ENCODE peak calls at places on chromosomes 12 and 14, in nine cellular contexts. Q is activated CD4-positive, alpha-beta memory T cell treated with anti-CD3 and anti-CD28 coated beads for 36 hours; U is tibial artery; X is NAMALWA; D is kidney glomerular epithelial cell; B is SK-MEL-5; N is HEK293T; V is AG08395; O is NCI-H2171 treated with DMSO at 0.1 percent for 48 hours. F is an unnamed sample.

GRCh38 chr12:115599251-115599811 is 678.2 kb downstream of the MED13L start:
- DNase-seq in Q (no peak), U (no peak), X (no peak), D (no peak), B (no peak), N (no peak), V (peak), O (no peak), F (peak)

GRCh38 chr12:114746297-114747074 is 62.5 kb upstream of the TBX3 start:
- DNase-seq in Q (no peak), U (no peak), X (no peak), D (no peak), B (no peak), N (no peak), V (peak), O (no peak), F (no peak)

GRCh38 chr14:44462372-44462771 is 44.7 kb downstream of the FSCB start:
- DNase-seq in Q (no peak), U (no peak), X (no peak), D (no peak), B (no peak), N (no peak), V (no peak), O (no peak), F (no peak)

GRCh38 chr12:93804392-93805179 is 127.4 kb downstream of the CRADD start:
- DNase-seq in Q (no peak), U (no peak), X (no peak), D (peak), B (no peak), N (no peak), V (peak), O (no peak), F (no peak)

GRCh38 chr14:78075033-78075432 is 95.1 kb upstream of the NRXN3 start:
- DNase-seq in Q (no peak), U (no peak), X (no peak), D (no peak), B (no peak), N (no peak), V (no peak), O (no peak), F (no peak)

GRCh38 chr12:127162902-127163301 is 1104.1 kb upstream of the TMEM132C start:
- DNase-seq in Q (peak), U (no peak), X (no peak), D (peak), B (no peak), N (no peak), V (peak), O (no peak), F (no peak)

GRCh38 chr14:92959189-92959531 is 36.2 kb downstream of the CHGA start:
- DNase-seq in Q (no peak), U (no peak), X (no peak), D (no peak), B (no peak), N (no peak), V (no peak), O (peak), F (no peak)

GRCh38 chr12:107092669-107093546 is 441 bp downstream of the CRY1 start:
- DNase-seq in Q (peak), U (no peak), X (no peak), D (peak), B (no peak), N (peak), V (no peak), O (peak), F (peak)

GRCh38 chr14:103549361-103550311 is 12.8 kb downstream of the BAG5 start:
- DNase-seq in Q (no peak), U (peak), X (no peak), D (no peak), B (peak), N (no peak), V (no peak), O (no peak), F (no peak)

GRCh38 chr12:26863515-26863914 is 30.5 kb upstream of the ITPR2 start:
- DNase-seq in Q (no peak), U (no peak), X (peak), D (no peak), B (peak), N (no peak), V (no peak), O (no peak), F (no peak)

GRCh38 chr12:104490221-104490620 is 33.5 kb downstream of the CHST11 start:
- DNase-seq in Q (no peak), U (no peak), X (no peak), D (no peak), B (no peak), N (no peak), V (no peak), O (no peak), F (no peak)

GRCh38 chr12:117189725-117190209 is 503 bp downstream of the FBXO21 start:
- DNase-seq in Q (peak), U (peak), X (peak), D (no peak), B (no peak), N (peak), V (peak), O (peak), F (peak)

GRCh38 chr12:53929527-53929926 is 9.1 kb upstream of the HOXC13 start:
- DNase-seq in Q (no peak), U (no peak), X (no peak), D (no peak), B (no peak), N (no peak), V (no peak), O (no peak), F (no peak)

GRCh38 chr12:132789099-132789471 is 27.5 kb upstream of the ANKLE2 start:
- DNase-seq in Q (no peak), U (no peak), X (no peak), D (no peak), B (no peak), N (no peak), V (no peak), O (no peak), F (no peak)

GRCh38 chr14:38089123-38089522 is 118.6 kb upstream of the SSTR1 start:
- DNase-seq in Q (no peak), U (no peak), X (no peak), D (no peak), B (no peak), N (no peak), V (no peak), O (no peak), F (no peak)

GRCh38 chr12:3493225-3494049 is 2.4 kb downstream of the PRMT8 start:
- DNase-seq in Q (no peak), U (no peak), X (no peak), D (no peak), B (no peak), N (no peak), V (no peak), O (peak), F (no peak)

GRCh38 chr14:63896278-63896720 is 43.5 kb downstream of the SYNE2 start:
- DNase-seq in Q (no peak), U (peak), X (no peak), D (peak), B (peak), N (no peak), V (peak), O (no peak), F (no peak)

GRCh38 chr14:91975763-91976162 is 28.3 kb upstream of the FBLN5 start:
- DNase-seq in Q (no peak), U (no peak), X (no peak), D (no peak), B (no peak), N (no peak), V (no peak), O (no peak), F (no peak)

GRCh38 chr12:132506730-132507538 is 17.0 kb downstream of the FBRSL1 start:
- DNase-seq in Q (peak), U (peak), X (no peak), D (peak), B (peak), N (peak), V (peak), O (peak), F (no peak)

GRCh38 chr14:99523661-99524050 is 42.4 kb downstream of the CCNK start:
- DNase-seq in Q (no peak), U (no peak), X (no peak), D (no peak), B (no peak), N (no peak), V (no peak), O (no peak), F (no peak)

GRCh38 chr14:58491593-58491992 is 64.1 kb downstream of the KIAA0586 start:
- DNase-seq in Q (no peak), U (no peak), X (no peak), D (no peak), B (no peak), N (no peak), V (no peak), O (no peak), F (no peak)

GRCh38 chr12:40634431-40635131 is 57.7 kb upstream of the CNTN1 start:
- DNase-seq in Q (no peak), U (no peak), X (no peak), D (no peak), B (no peak), N (no peak), V (no peak), O (no peak), F (no peak)

GRCh38 chr12:104720346-104721064 is 237.6 kb downstream of the SLC41A2 start:
- DNase-seq in Q (peak), U (no peak), X (peak), D (no peak), B (no peak), N (no peak), V (peak), O (no peak), F (no peak)

GRCh38 chr14:83664389-83664788 is 1865.6 kb upstream of the FLRT2 start:
- DNase-seq in Q (no peak), U (no peak), X (no peak), D (no peak), B (no peak), N (no peak), V (no peak), O (peak), F (no peak)

GRCh38 chr14:21042918-21043317 is 756 bp downstream of the RNASE7 start:
- DNase-seq in Q (no peak), U (no peak), X (no peak), D (no peak), B (no peak), N (no peak), V (peak), O (no peak), F (no peak)

GRCh38 chr12:22879203-22879602 is 254.2 kb downstream of the ETNK1 start:
- DNase-seq in Q (no peak), U (no peak), X (no peak), D (no peak), B (no peak), N (no peak), V (no peak), O (no peak), F (no peak)

GRCh38 chr14:100246809-100247428 is 8.0 kb downstream of the YY1 start:
- DNase-seq in Q (no peak), U (no peak), X (peak), D (peak), B (peak), N (peak), V (peak), O (peak), F (peak)

GRCh38 chr12:28026701-28027100 is 54.2 kb upstream of the PTHLH start:
- DNase-seq in Q (no peak), U (no peak), X (no peak), D (peak), B (no peak), N (no peak), V (no peak), O (peak), F (no peak)

GRCh38 chr14:102902523-102903247 is 19.8 kb upstream of the AMN start:
- DNase-seq in Q (no peak), U (no peak), X (no peak), D (no peak), B (no peak), N (no peak), V (no peak), O (peak), F (no peak)

GRCh38 chr12:87020071-87020470 is 763.9 kb upstream of the MGAT4C start:
- DNase-seq in Q (no peak), U (no peak), X (no peak), D (no peak), B (no peak), N (no peak), V (no peak), O (no peak), F (no peak)

GRCh38 chr12:21731144-21731543 is 43.4 kb downstream of the KCNJ8 start:
- DNase-seq in Q (no peak), U (no peak), X (no peak), D (no peak), B (no peak), N (no peak), V (no peak), O (no peak), F (no peak)

GRCh38 chr14:38254565-38255407 is 1.1 kb downstream of the CLEC14A start:
- DNase-seq in Q (peak), U (no peak), X (no peak), D (peak), B (no peak), N (no peak), V (no peak), O (no peak), F (no peak)

GRCh38 chr14:78752789-78753188 is 582.6 kb downstream of the NRXN3 start:
- DNase-seq in Q (no peak), U (no peak), X (no peak), D (no peak), B (no peak), N (no peak), V (no peak), O (no peak), F (no peak)

GRCh38 chr12:50924439-50925341 is 27.7 kb upstream of the HIGD1C start:
- DNase-seq in Q (peak), U (peak), X (peak), D (peak), B (peak), N (peak), V (peak), O (peak), F (no peak)

GRCh38 chr14:82854851-82855250 is 1321.2 kb upstream of the SEL1L start:
- DNase-seq in Q (no peak), U (no peak), X (no peak), D (no peak), B (no peak), N (no peak), V (no peak), O (peak), F (peak)

GRCh38 chr14:94423465-94424056 is 29.0 kb downstream of the SERPINA11 start:
- DNase-seq in Q (peak), U (peak), X (peak), D (peak), B (peak), N (peak), V (peak), O (peak), F (peak)

GRCh38 chr14:63210812-63211211 is 6.6 kb downstream of the RHOJ start:
- DNase-seq in Q (no peak), U (no peak), X (no peak), D (no peak), B (no peak), N (no peak), V (no peak), O (no peak), F (no peak)

GRCh38 chr12:9969673-9970072 is 1.5 kb upstream of the CLEC12A start:
- DNase-seq in Q (no peak), U (no peak), X (no peak), D (no peak), B (no peak), N (no peak), V (no peak), O (no peak), F (no peak)

GRCh38 chr12:3141339-3142321 is 64.5 kb downstream of the TSPAN9 start:
- DNase-seq in Q (no peak), U (no peak), X (no peak), D (no peak), B (no peak), N (no peak), V (no peak), O (no peak), F (no peak)